ENCODE peak calls at places on chromosomes 7 and 10, in eight cellular contexts. F is right lobe of liver, H is SJSA1, Z is body of pancreas, O is left ventricle myocardium inferior, V is GM23248, I is heart left ventricle, C is GM23338. W is an unnamed sample.

GRCh38 chr7:157997991-157998505 is 589.6 kb downstream of the PTPRN2 start:
- DNase-seq in V (no peak), H (no peak), Z (no peak), F (no peak), I (peak; percentile 29), O (no peak), C (no peak), W (no peak)

GRCh38 chr10:51206471-51206870 is 132.2 kb downstream of the PRKG1 start:
- DNase-seq in I (no peak), V (peak; percentile 20), C (no peak), F (no peak), O (no peak), H (no peak), Z (no peak), W (no peak)

GRCh38 chr7:115328018-115328417 is 406.1 kb downstream of the MDFIC start:
- DNase-seq in V (no peak), Z (no peak), C (no peak), I (no peak), F (no peak), H (no peak), O (no peak), W (no peak)

GRCh38 chr7:33399528-33400213 is 270.3 kb downstream of the BBS9 start:
- DNase-seq in F (no peak), C (no peak), O (no peak), H (no peak), V (no peak), I (no peak), Z (no peak), W (no peak)

GRCh38 chr7:87001214-87001613 is 58.2 kb downstream of the ELAPOR2 start:
- DNase-seq in C (no peak), H (no peak), F (no peak), Z (no peak), O (no peak), V (peak; percentile 63), I (no peak), W (no peak)

GRCh38 chr7:56097700-56098099 is 4.9 kb upstream of the PHKG1 start:
- DNase-seq in O (no peak), Z (peak; percentile 71), C (no peak), V (peak; percentile 97), H (no peak), I (peak; percentile 68), F (no peak), W (no peak)

GRCh38 chr7:120941064-120941463 is 9.5 kb upstream of the ING3 start:
- DNase-seq in C (no peak), Z (no peak), I (no peak), F (no peak), H (no peak), V (peak; percentile 34), O (no peak), W (no peak)

GRCh38 chr7:138398857-138399256 is 61.2 kb upstream of the TRIM24 start:
- DNase-seq in O (no peak), F (no peak), H (no peak), C (no peak), I (no peak), Z (no peak), V (no peak), W (no peak)

GRCh38 chr7:134283972-134284371 is 32.8 kb downstream of the SLC35B4 start:
- DNase-seq in I (no peak), V (no peak), C (no peak), Z (no peak), O (no peak), F (no peak), H (no peak), W (no peak)

GRCh38 chr10:97185326-97186058 is at the start of gene SLIT1:
- DNase-seq in Z (peak; percentile 16), V (no peak), F (no peak), H (no peak), O (no peak), C (peak; percentile 74), I (no peak), W (no peak)

GRCh38 chr7:47405921-47406765 is 175.8 kb downstream of the TNS3 start:
- DNase-seq in H (peak; percentile 78), O (peak; percentile 79), Z (peak; percentile 93), C (no peak), F (peak; percentile 82), V (peak; percentile 14), I (peak; percentile 82), W (no peak)

GRCh38 chr7:73585196-73585595 is 6.8 kb upstream of the TBL2 start:
- DNase-seq in C (no peak), Z (no peak), I (peak; percentile 14), H (no peak), O (no peak), F (no peak), V (no peak), W (no peak)

GRCh38 chr10:62681211-62681940 is 123.1 kb upstream of the ADO start:
- DNase-seq in F (no peak), H (no peak), I (no peak), V (peak; percentile 22), C (peak; percentile 45), O (no peak), Z (no peak), W (peak; percentile 49)

GRCh38 chr7:82805527-82805960 is 357.1 kb downstream of the PCLO start:
- DNase-seq in I (peak; percentile 27), O (no peak), C (peak; percentile 38), V (peak; percentile 91), F (no peak), Z (no peak), H (peak; percentile 61), W (no peak)

GRCh38 chr7:157926521-157927167 is 589.8 kb downstream of the DNAJB6 start:
- DNase-seq in O (no peak), V (no peak), C (no peak), F (no peak), I (no peak), Z (no peak), H (no peak), W (no peak)

GRCh38 chr10:127207081-127207480 is 10.7 kb upstream of the INSYN2A start:
- DNase-seq in I (no peak), O (no peak), C (no peak), H (no peak), V (peak; percentile 17), F (no peak), Z (no peak), W (no peak)

GRCh38 chr10:97333351-97333600 is 1.3 kb downstream of the FRAT2 start:
- DNase-seq in H (no peak), O (no peak), V (peak; percentile 61), F (no peak), I (no peak), C (peak; percentile 76), Z (no peak), W (no peak)

GRCh38 chr7:6015917-6016652 is 7.0 kb downstream of the AIMP2 start:
- DNase-seq in O (peak; percentile 74), H (no peak), C (no peak), V (peak; percentile 96), F (peak; percentile 56), Z (peak; percentile 53), I (peak; percentile 77), W (no peak)

GRCh38 chr10:25804505-25804904 is 129.5 kb upstream of the MYO3A start:
- DNase-seq in O (no peak), Z (no peak), H (no peak), F (no peak), I (no peak), V (no peak), C (no peak), W (no peak)

GRCh38 chr10:128693493-128694132 is 567.4 kb upstream of the MKI67 start:
- DNase-seq in F (no peak), O (no peak), C (no peak), Z (no peak), V (no peak), H (no peak), I (no peak), W (no peak)

GRCh38 chr7:4740796-4741195 is 34.6 kb upstream of the AP5Z1 start:
- DNase-seq in H (no peak), V (no peak), F (no peak), Z (no peak), I (no peak), O (no peak), C (no peak), W (no peak)

GRCh38 chr7:4742051-4742573 is 33.3 kb upstream of the AP5Z1 start:
- DNase-seq in C (no peak), O (no peak), H (no peak), I (no peak), Z (no peak), V (no peak), F (no peak), W (no peak)

GRCh38 chr7:4744391-4745264 is 30.8 kb upstream of the AP5Z1 start:
- DNase-seq in Z (peak; percentile 99), I (peak; percentile 100), F (peak; percentile 99), V (peak; percentile 100), H (peak; percentile 100), C (peak; percentile 96), O (peak; percentile 100), W (peak; percentile 42)

GRCh38 chr7:4745265-4745919 is 30.0 kb upstream of the AP5Z1 start:
- DNase-seq in O (no peak), I (no peak), V (no peak), F (no peak), C (no peak), H (no peak), Z (no peak), W (no peak)

GRCh38 chr7:4742852-4743251 is 32.6 kb upstream of the AP5Z1 start:
- DNase-seq in F (no peak), O (no peak), H (no peak), Z (no peak), I (no peak), V (peak; percentile 33), C (no peak), W (no peak)
- H3K27ac ChIP-seq in F (no peak overlapping the region), O (peak overlapping the region; percentile 94), H (no peak overlapping the region), Z (no peak overlapping the region), I (no peak overlapping the region), V (no peak overlapping the region), C (no peak overlapping the region), W (peak overlapping the region; percentile 23)

DNA sequence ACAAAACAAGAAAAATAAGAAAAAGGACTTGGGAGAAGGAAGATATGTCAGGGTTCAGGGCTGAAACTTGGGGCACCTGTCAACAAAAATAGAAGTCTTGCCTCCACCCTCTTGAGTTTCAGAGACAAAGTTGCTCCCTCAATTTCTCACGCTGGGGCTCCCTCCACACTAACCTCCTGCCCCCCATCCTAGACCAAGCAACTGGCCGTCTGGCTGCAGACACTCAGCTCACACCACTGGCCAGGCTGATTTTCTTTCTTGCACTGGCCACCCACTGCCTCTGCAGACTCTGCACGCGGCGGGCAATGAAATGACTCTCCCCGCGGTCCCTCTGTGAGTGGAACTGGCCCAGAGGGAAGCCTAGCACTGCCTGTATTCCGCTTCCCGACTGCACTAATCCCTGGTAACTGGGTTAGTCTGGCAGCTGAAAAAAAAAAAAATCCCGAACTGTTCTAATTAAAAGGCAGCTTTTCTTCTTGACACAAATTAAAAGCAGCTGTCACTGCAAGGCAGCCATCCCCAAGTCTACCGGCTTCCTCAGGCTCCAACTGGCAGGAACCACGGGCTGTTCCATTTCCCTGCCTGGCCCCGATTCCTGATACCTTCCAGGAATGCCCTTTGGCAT is 83.5 kb downstream of the SPDYE5 start:
- DNase-seq in H (no peak), I (no peak), O (no peak), C (no peak), V (peak; percentile 23), Z (no peak), F (no peak), W (no peak)
- H3K36me3 ChIP-seq in H (peaks cover 20% of the 10 kb centered on the region), I (no peaks in the 10 kb centered on the region), O (peaks cover 65% of the 10 kb centered on the region), C (peaks cover 16% of the 10 kb centered on the region), V (no peaks in the 10 kb centered on the region), Z (no peaks in the 10 kb centered on the region), F (peaks cover 8% of the 10 kb centered on the region), W (no peaks in the 10 kb centered on the region)

GRCh38 chr7:81154565-81154964 is 235.7 kb upstream of the SEMA3C start:
- DNase-seq in I (no peak), C (no peak), F (no peak), Z (no peak), O (no peak), H (no peak), V (no peak), W (no peak)
- H3K27ac ChIP-seq in I (no peak overlapping the region), C (peak overlapping the region; percentile 36), F (no peak overlapping the region), Z (no peak overlapping the region), O (no peak overlapping the region), H (no peak overlapping the region), V (no peak overlapping the region), W (no peak overlapping the region)

GRCh38 chr10:8056891-8057331 is 2.4 kb downstream of the GATA3 start:
- DNase-seq in F (no peak), C (peak; percentile 51), H (no peak), V (no peak), I (no peak), Z (no peak), O (no peak), W (peak; percentile 33)
- H3K36me3 ChIP-seq in F (no peaks in the 10 kb centered on the region), C (no peaks in the 10 kb centered on the region), H (no peaks in the 10 kb centered on the region), V (no peaks in the 10 kb centered on the region), I (no peaks in the 10 kb centered on the region), Z (no peaks in the 10 kb centered on the region), O (no peaks in the 10 kb centered on the region), W (peaks cover 13% of the 10 kb centered on the region)